ENCODE peak calls at places on chromosomes 16 and 17, in four cellular contexts. S, N, F and K are unnamed samples.

GRCh38 chr16:48536600-48537200 is 73.3 kb downstream of the N4BP1 start:
- DNase-seq in F (no peak), N (no peak), S (no peak), K (no peak)

GRCh38 chr16:51839697-51840462 is 688.8 kb upstream of the SALL1 start:
- DNase-seq in S (peak), F (no peak), N (no peak), K (no peak)

GRCh38 chr16:12458591-12459400 is 344.9 kb downstream of the CPPED1 start:
- DNase-seq in S (no peak), N (no peak), F (no peak), K (no peak)

GRCh38 chr17:35341465-35341992 is 31.9 kb downstream of the SLFN11 start:
- DNase-seq in F (no peak), S (no peak), N (no peak), K (no peak)

GRCh38 chr17:9151091-9151490 is 129.8 kb downstream of the NTN1 start:
- DNase-seq in F (no peak), S (no peak), N (no peak), K (no peak)

GRCh38 chr16:4525634-4526277 is 12.8 kb downstream of the CDIP1 start:
- DNase-seq in N (no peak), S (no peak), F (no peak), K (no peak)

GRCh38 chr16:2954228-2954627 is 9.8 kb upstream of the KREMEN2 start:
- DNase-seq in F (no peak), S (no peak), N (no peak), K (no peak)

GRCh38 chr16:56354016-56354415 is 71.3 kb downstream of the AMFR start:
- DNase-seq in N (no peak), S (no peak), F (no peak), K (peak)

GRCh38 chr17:187130-187529 is 5.7 kb upstream of the DOC2B start:
- DNase-seq in F (no peak), N (no peak), S (no peak), K (no peak)

GRCh38 chr17:5238333-5238732 is 3.7 kb upstream of the SCIMP start:
- DNase-seq in F (no peak), N (no peak), S (no peak), K (no peak)

GRCh38 chr17:38730526-38731379 is 612 bp downstream of the CISD3 start:
- DNase-seq in F (no peak), N (no peak), S (peak), K (no peak)

GRCh38 chr17:36118477-36119353 is 15.1 kb downstream of the CCL4 start:
- DNase-seq in F (no peak), S (no peak), N (no peak), K (no peak)

GRCh38 chr16:66440970-66441369 is 13.9 kb downstream of the BEAN1 start:
- DNase-seq in S (no peak), N (no peak), F (no peak), K (no peak)

GRCh38 chr16:55116165-55116894 is 185.7 kb downstream of the IRX5 start:
- DNase-seq in S (peak), F (no peak), N (no peak), K (no peak)

GRCh38 chr17:31935512-31935911 is 1.3 kb upstream of the SUZ12 start:
- DNase-seq in F (no peak), N (no peak), S (no peak), K (no peak)

GRCh38 chr16:72291531-72291981 is 119.6 kb upstream of the PMFBP1 start:
- DNase-seq in F (no peak), S (peak), N (no peak), K (no peak)

GRCh38 chr16:65373095-65373494 is 251.2 kb upstream of the CDH11 start:
- DNase-seq in S (no peak), N (no peak), F (no peak), K (no peak)

GRCh38 chr16:8950580-8951077 is 13.1 kb downstream of the USP7 start:
- DNase-seq in F (no peak), S (no peak), N (no peak), K (no peak)

GRCh38 chr17:75819116-75819515 is 25.1 kb downstream of the UNC13D start:
- DNase-seq in F (no peak), S (no peak), N (no peak), K (no peak)

GRCh38 chr16:84933774-84934571 is 77.4 kb downstream of the ZDHHC7 start:
- DNase-seq in N (peak), F (no peak), S (peak), K (no peak)

GRCh38 chr16:53421248-53421647 is 13.0 kb upstream of the RBL2 start:
- DNase-seq in F (no peak), N (no peak), S (no peak), K (no peak)